ENCODE peak calls at places on chromosome 2, in six cellular contexts. S is stimulated activated CD4-positive, alpha-beta T cell treated with anti-CD3 and anti-CD28 coated beads, Interleukin-4, amount 100 ng/mL, for 1 hour; H is H7; O is T-helper 9 cell; E is T1000; Q is psoas muscle. K is an unnamed sample.

GRCh38 chr2:120550893-120551446 is 184.7 kb upstream of the GLI2 start:
- DNase-seq in H (no peak), E (no peak), S (no peak), O (no peak), Q (no peak), K (no peak)

GRCh38 chr2:38115216-38116012 is 39.5 kb upstream of the CYP1B1 start:
- DNase-seq in S (peak), E (no peak), H (peak), Q (peak), O (peak), K (peak)

GRCh38 chr2:11357428-11357972 is 13.1 kb upstream of the ROCK2 start:
- DNase-seq in Q (peak), H (no peak), E (no peak), O (no peak), S (no peak), K (no peak)

GRCh38 chr2:173414823-173415322 is 60.2 kb downstream of the CDCA7 start:
- DNase-seq in H (no peak), O (no peak), E (peak), S (no peak), Q (no peak), K (no peak)

GRCh38 chr2:40240067-40240466 is 211.8 kb downstream of the SLC8A1 start:
- DNase-seq in H (no peak), O (no peak), E (peak), Q (peak), S (no peak), K (no peak)

GRCh38 chr2:219499555-219499954 is 864 bp downstream of the GMPPA start:
- DNase-seq in S (no peak), O (no peak), Q (no peak), E (no peak), H (no peak), K (no peak)

GRCh38 chr2:164205347-164205746 is 415.9 kb downstream of the GRB14 start:
- DNase-seq in S (no peak), Q (no peak), H (no peak), E (no peak), O (no peak), K (no peak)

GRCh38 chr2:48207201-48207641 is 300.9 kb upstream of the FBXO11 start:
- DNase-seq in Q (no peak), S (no peak), E (no peak), O (no peak), H (peak), K (peak)

GRCh38 chr2:238515411-238515810 is 88.7 kb downstream of the ASB1 start:
- DNase-seq in Q (no peak), S (no peak), O (no peak), H (no peak), E (no peak), K (no peak)

GRCh38 chr2:172196768-172197322 is 94.1 kb upstream of the DLX2 start:
- DNase-seq in H (no peak), S (peak), Q (no peak), E (peak), O (no peak), K (no peak)

GRCh38 chr2:160484859-160485520 is 8.6 kb downstream of the RBMS1 start:
- DNase-seq in S (no peak), O (no peak), E (no peak), H (peak), Q (no peak), K (peak)

GRCh38 chr2:237860273-237860935 is 981 bp downstream of the RAMP1 start:
- DNase-seq in Q (no peak), H (peak), O (no peak), E (no peak), S (no peak), K (no peak)

GRCh38 chr2:49973917-49974368 is 819.6 kb upstream of the FSHR start:
- DNase-seq in O (peak), S (peak), Q (peak), E (peak), H (peak), K (peak)

GRCh38 chr2:85231242-85231805 is 96.5 kb downstream of the TGOLN2 start:
- DNase-seq in H (peak), Q (no peak), O (no peak), E (no peak), S (no peak), K (peak)

GRCh38 chr2:166764216-166764615 is 124.1 kb upstream of the XIRP2 start:
- DNase-seq in H (peak), Q (no peak), E (no peak), O (no peak), S (no peak), K (peak)

GRCh38 chr2:228426502-228427216 is 245.2 kb upstream of the SPHKAP start:
- DNase-seq in H (no peak), S (no peak), E (no peak), Q (no peak), O (no peak), K (no peak)

GRCh38 chr2:105747997-105748396 is 3.3 kb downstream of the NCK2 start:
- DNase-seq in S (no peak), Q (no peak), O (no peak), H (no peak), E (no peak), K (no peak)

GRCh38 chr2:14524041-14524802 is 108.3 kb upstream of the LRATD1 start:
- DNase-seq in Q (no peak), H (no peak), E (no peak), S (no peak), O (no peak), K (no peak)

GRCh38 chr2:147525724-147526489 is 318.9 kb upstream of the ACVR2A start:
- DNase-seq in H (no peak), O (no peak), E (no peak), S (no peak), Q (no peak), K (no peak)

GRCh38 chr2:50223643-50224042 is 808.3 kb downstream of the NRXN1 start:
- DNase-seq in O (no peak), S (no peak), Q (no peak), H (no peak), E (no peak), K (no peak)

GRCh38 chr2:74893332-74893731 is 59.4 kb downstream of the HK2 start:
- DNase-seq in H (no peak), Q (no peak), S (no peak), O (no peak), E (peak), K (no peak)

GRCh38 chr2:198762456-198762855 is 695.3 kb downstream of the SATB2 start:
- DNase-seq in S (no peak), E (no peak), H (no peak), O (no peak), Q (no peak), K (no peak)

GRCh38 chr2:892892-893291 is 57.8 kb upstream of the SNTG2 start:
- DNase-seq in Q (no peak), S (no peak), O (no peak), H (no peak), E (no peak), K (no peak)

GRCh38 chr2:113705982-113706523 is 50.4 kb downstream of the SLC35F5 start:
- DNase-seq in H (no peak), E (no peak), S (no peak), Q (no peak), O (no peak), K (peak)

GRCh38 chr2:174836345-174836999 is 72.2 kb upstream of the CHRNA1 start:
- DNase-seq in O (no peak), S (no peak), Q (no peak), E (peak), H (no peak), K (no peak)

GRCh38 chr2:34719195-34719594 is 1120.1 kb upstream of the FAM98A start:
- DNase-seq in Q (no peak), E (no peak), H (no peak), O (no peak), S (no peak), K (no peak)

GRCh38 chr2:37585982-37586621 is 85.3 kb downstream of the CDC42EP3 start:
- DNase-seq in S (peak), Q (peak), H (no peak), O (peak), E (peak), K (no peak)

GRCh38 chr2:113200236-113200635 is 26.5 kb downstream of the PSD4 start:
- DNase-seq in S (no peak), O (no peak), H (peak), Q (no peak), E (no peak), K (peak)

GRCh38 chr2:195513119-195513518 is 143.9 kb upstream of the SLC39A10 start:
- DNase-seq in O (no peak), S (no peak), Q (no peak), E (no peak), H (no peak), K (no peak)

GRCh38 chr2:74675090-74675489 is 21.0 kb downstream of the SEMA4F start:
- DNase-seq in E (no peak), S (no peak), H (peak), Q (no peak), O (no peak), K (peak)

GRCh38 chr2:177714704-177715103 is 322.1 kb downstream of the AGPS start:
- DNase-seq in H (no peak), O (no peak), Q (no peak), E (no peak), S (no peak), K (no peak)

GRCh38 chr2:96907405-96908041 is 37.6 kb upstream of the SEMA4C start:
- DNase-seq in S (no peak), O (no peak), Q (peak), E (no peak), H (peak), K (peak)

GRCh38 chr2:241242306-241242705 is 53.8 kb downstream of the ANO7 start:
- DNase-seq in S (no peak), H (no peak), Q (no peak), E (no peak), O (no peak), K (no peak)

GRCh38 chr2:186949716-186950256 is 100.8 kb upstream of the ZSWIM2 start:
- DNase-seq in O (no peak), S (no peak), E (no peak), Q (no peak), H (no peak), K (no peak)